ENCODE peak calls at places on chromosomes 16 and 17, in eight cellular contexts. B is hypothalamus, Z is NCI-H1436 treated with DMSO at 0.1 percent for 48 hours, J is nephron progenitor cell, D is endodermal cell, O is cardiac muscle cell, X is NCI-H1048, H is GM12865. I is an unnamed sample.

GRCh38 chr16:85153656-85154091 is 41.4 kb upstream of the CIBAR2 start:
- DNase-seq in B (no peak), Z (no peak), J (no peak), D (no peak), O (no peak), X (no peak), H (peak), I (no peak)

GRCh38 chr17:6072157-6072556 is 2.0 kb downstream of the WSCD1 start:
- DNase-seq in B (no peak), Z (no peak), J (no peak), D (no peak), O (no peak), X (no peak), H (no peak), I (no peak)

GRCh38 chr17:42937712-42938596 is 26.3 kb downstream of the AARSD1 start:
- DNase-seq in B (peak), Z (no peak), J (peak), D (peak), O (peak), X (no peak), H (peak), I (peak)

GRCh38 chr16:19907161-19907992 is 22.7 kb upstream of the GPRC5B start:
- DNase-seq in B (peak), Z (no peak), J (peak), D (peak), O (peak), X (no peak), H (peak), I (peak)

GRCh38 chr17:33436321-33436720 is 143.2 kb upstream of the ASIC2 start:
- DNase-seq in B (no peak), Z (no peak), J (no peak), D (no peak), O (peak), X (no peak), H (no peak), I (no peak)

GRCh38 chr17:82298538-82299421 is 18.6 kb downstream of the CD7 start:
- DNase-seq in B (no peak), Z (no peak), J (no peak), D (no peak), O (no peak), X (no peak), H (no peak), I (no peak)

GRCh38 chr16:48559462-48560211 is 50.3 kb downstream of the N4BP1 start:
- DNase-seq in B (no peak), Z (no peak), J (no peak), D (no peak), O (no peak), X (no peak), H (no peak), I (no peak)

GRCh38 chr16:47258874-47259461 is 115.2 kb upstream of the NETO2 start:
- DNase-seq in B (no peak), Z (no peak), J (no peak), D (peak), O (peak), X (no peak), H (peak), I (peak)

GRCh38 chr17:47829870-47830269 is 1.5 kb downstream of the MRPL10 start:
- DNase-seq in B (no peak), Z (no peak), J (no peak), D (no peak), O (no peak), X (no peak), H (no peak), I (peak)

GRCh38 chr17:28592260-28592659 is 6.6 kb downstream of the SPAG5 start:
- DNase-seq in B (no peak), Z (no peak), J (no peak), D (no peak), O (no peak), X (no peak), H (no peak), I (no peak)

GRCh38 chr16:68300736-68301459 is 9.8 kb downstream of the SLC7A6OS start:
- DNase-seq in B (no peak), Z (no peak), J (no peak), D (no peak), O (peak), X (no peak), H (no peak), I (no peak)

GRCh38 chr17:64281962-64282752 is 19.1 kb upstream of the TEX2 start:
- DNase-seq in B (peak), Z (peak), J (peak), D (peak), O (peak), X (peak), H (peak), I (peak)